ENCODE peak calls at places on chromosomes 11 and 22, in eight cellular contexts. Z is HT-29; T is cardiac septum; V is lower leg skin; P is iris pigment epithelial cell; J is neural crest cell; U is H54; M is stimulated activated CD8-positive, alpha-beta memory T cell treated with anti-CD3 and anti-CD28 coated beads, Interleukin-4, amount 100 ng/mL, for 24 hours. E is an unnamed sample.

GRCh38 chr22:49929553-49929979 is 11.1 kb downstream of the CRELD2 start:
- DNase-seq in Z (peak; percentile 49), T (peak; percentile 84), V (no peak), P (no peak), J (peak; percentile 75), U (peak; percentile 69), M (peak; percentile 68), E (no peak)

GRCh38 chr11:96103721-96104120 is 179.8 kb upstream of the MTMR2 start:
- DNase-seq in Z (no peak), T (no peak), V (no peak), P (no peak), J (no peak), U (no peak), M (no peak), E (no peak)

GRCh38 chr11:128195057-128195751 is 392.2 kb downstream of the ETS1 start:
- DNase-seq in Z (no peak), T (no peak), V (no peak), P (peak; percentile 35), J (no peak), U (no peak), M (no peak), E (no peak)

GRCh38 chr22:48528221-48528915 is 1299.3 kb downstream of the BRD1 start:
- DNase-seq in Z (no peak), T (no peak), V (no peak), P (no peak), J (no peak), U (no peak), M (no peak), E (no peak)

GRCh38 chr22:36455571-36456458 is 25.6 kb downstream of the TXN2 start:
- DNase-seq in Z (peak; percentile 44), T (no peak), V (no peak), P (no peak), J (no peak), U (no peak), M (no peak), E (no peak)

GRCh38 chr11:16861867-16862266 is 123.4 kb downstream of the C11orf58 start:
- DNase-seq in Z (no peak), T (no peak), V (no peak), P (no peak), J (no peak), U (no peak), M (no peak), E (no peak)

GRCh38 chr11:74179234-74180126 is 8.4 kb downstream of the PPME1 start:
- DNase-seq in Z (no peak), T (no peak), V (no peak), P (peak; percentile 49), J (no peak), U (no peak), M (no peak), E (no peak)

GRCh38 chr11:121767433-121767832 is 314.7 kb upstream of the SORL1-AS1 start:
- DNase-seq in Z (no peak), T (no peak), V (no peak), P (peak; percentile 16), J (no peak), U (no peak), M (no peak), E (no peak)

GRCh38 chr22:19868773-19869471 is 14.2 kb upstream of the GNB1L start:
- DNase-seq in Z (no peak), T (peak; percentile 15), V (no peak), P (no peak), J (no peak), U (no peak), M (no peak), E (no peak)

GRCh38 chr11:123235687-123236261 is 40.7 kb upstream of the CLMP start:
- DNase-seq in Z (no peak), T (no peak), V (no peak), P (peak; percentile 67), J (no peak), U (no peak), M (no peak), E (no peak)

GRCh38 chr22:47564651-47565050 is 802.2 kb downstream of the TBC1D22A start:
- DNase-seq in Z (no peak), T (no peak), V (no peak), P (no peak), J (no peak), U (no peak), M (no peak), E (no peak)

GRCh38 chr11:1890856-1891830 is 552 bp downstream of the PRR33 start:
- DNase-seq in Z (no peak), T (no peak), V (no peak), P (no peak), J (no peak), U (no peak), M (no peak), E (no peak)

GRCh38 chr11:48109046-48109666 is 107.5 kb upstream of the OR4B1 start:
- DNase-seq in Z (peak; percentile 79), T (no peak), V (no peak), P (peak; percentile 72), J (no peak), U (peak; percentile 46), M (no peak), E (peak; percentile 54)

GRCh38 chr11:441043-441417 is 781 bp downstream of the ANO9 start:
- DNase-seq in Z (peak; percentile 25), T (no peak), V (no peak), P (no peak), J (no peak), U (no peak), M (no peak), E (no peak)

GRCh38 chr11:134412508-134413333 is 679 bp upstream of the B3GAT1 start:
- DNase-seq in Z (no peak), T (no peak), V (no peak), P (no peak), J (peak; percentile 54), U (peak; percentile 44), M (no peak), E (no peak)

GRCh38 chr11:36249271-36249670 is 40.0 kb downstream of the COMMD9 start:
- DNase-seq in Z (no peak), T (no peak), V (no peak), P (peak; percentile 96), J (no peak), U (peak; percentile 35), M (no peak), E (no peak)

GRCh38 chr11:12235080-12235479 is 124.7 kb downstream of the MICAL2 start:
- DNase-seq in Z (no peak), T (no peak), V (no peak), P (no peak), J (no peak), U (no peak), M (no peak), E (no peak)

GRCh38 chr11:123458501-123458900 is 28.4 kb downstream of the GRAMD1B start:
- DNase-seq in Z (no peak), T (no peak), V (no peak), P (no peak), J (no peak), U (no peak), M (no peak), E (no peak)

GRCh38 chr11:11456896-11457295 is 103.8 kb upstream of the CSNK2A3 start:
- DNase-seq in Z (no peak), T (no peak), V (no peak), P (no peak), J (no peak), U (no peak), M (no peak), E (no peak)

E was measured in NCI-H2227 treated with DMSO at 0.1 percent for 48 hours.